ENCODE peak calls at places on chromosome 12, in five cellular contexts. A is sigmoid colon, V is spleen, B is heart left ventricle, L is GM12878. G is an unnamed sample.

GRCh38 chr12:106149096-106149784 is 10.5 kb upstream of the NUAK1 start:
- DNase-seq in A (no peak), V (no peak), B (no peak), L (no peak), G (no peak)

GRCh38 chr12:131923260-131923659 is 5.8 kb upstream of the PUS1 start:
- DNase-seq in A (peak; percentile 65), V (no peak), B (no peak), L (peak; percentile 38), G (peak; percentile 77)

GRCh38 chr12:38639625-38640024 is 265.8 kb downstream of the CPNE8 start:
- DNase-seq in A (no peak), V (no peak), B (no peak), L (no peak), G (no peak)

GRCh38 chr12:51823875-51824565 is 24.5 kb downstream of the FIGNL2 start:
- DNase-seq in A (no peak), V (no peak), B (no peak), L (no peak), G (no peak)

GRCh38 chr12:4279120-4279690 is 5.6 kb downstream of the CCND2 start:
- DNase-seq in A (no peak), V (no peak), B (no peak), L (no peak), G (no peak)

GRCh38 chr12:122080149-122081107 is 1.9 kb downstream of the MLXIP start:
- DNase-seq in A (peak; percentile 93), V (peak; percentile 81), B (no peak), L (no peak), G (no peak)

GRCh38 chr12:14256555-14257169 is 108.8 kb upstream of the ATF7IP start:
- DNase-seq in A (peak; percentile 90), V (peak; percentile 92), B (peak; percentile 84), L (no peak), G (no peak)

GRCh38 chr12:74538491-74539258 is 1.0 kb downstream of the ATXN7L3B start:
- DNase-seq in A (no peak), V (peak; percentile 82), B (no peak), L (no peak), G (no peak)

GRCh38 chr12:108369736-108370396 is 30.8 kb upstream of the CMKLR1 start:
- DNase-seq in A (no peak), V (no peak), B (no peak), L (no peak), G (no peak)

GRCh38 chr12:18696971-18697602 is 40.7 kb downstream of the PLCZ1 start:
- DNase-seq in A (no peak), V (no peak), B (no peak), L (no peak), G (no peak)

GRCh38 chr12:51392556-51393237 is 1.5 kb upstream of the GALNT6 start:
- DNase-seq in A (no peak), V (no peak), B (no peak), L (no peak), G (no peak)

GRCh38 chr12:1282670-1283361 is 291.8 kb downstream of the ERC1 start:
- DNase-seq in A (peak; percentile 90), V (no peak), B (peak; percentile 27), L (no peak), G (no peak)

GRCh38 chr12:53862831-53863230 is 75.8 kb upstream of the HOXC13 start:
- DNase-seq in A (no peak), V (no peak), B (no peak), L (no peak), G (no peak)

GRCh38 chr12:2536724-2537123 is 258.0 kb upstream of the FKBP4 start:
- DNase-seq in A (no peak), V (no peak), B (no peak), L (no peak), G (no peak)

GRCh38 chr12:98973395-98973794 is 328.3 kb downstream of the APAF1 start:
- DNase-seq in A (no peak), V (no peak), B (no peak), L (no peak), G (no peak)

GRCh38 chr12:85057370-85057963 is 21.3 kb downstream of the LRRIQ1 start:
- DNase-seq in A (no peak), V (no peak), B (no peak), L (no peak), G (no peak)

GRCh38 chr12:108939594-108939993 is 59.7 kb downstream of the DAO start:
- DNase-seq in A (no peak), V (no peak), B (no peak), L (peak; percentile 21), G (no peak)

GRCh38 chr12:85005615-85006014 is 30.5 kb downstream of the TSPAN19 start:
- DNase-seq in A (no peak), V (no peak), B (no peak), L (no peak), G (no peak)

GRCh38 chr12:93573552-93574223 is 1.2 kb downstream of the SOCS2 start:
- DNase-seq in A (no peak), V (no peak), B (peak; percentile 38), L (no peak), G (no peak)

GRCh38 chr12:65962921-65963883 is 138.9 kb downstream of the HMGA2 start:
- DNase-seq in A (no peak), V (no peak), B (peak; percentile 22), L (no peak), G (no peak)

GRCh38 chr12:11877869-11878780 is 192.6 kb upstream of the BCL2L14 start:
- DNase-seq in A (peak; percentile 81), V (no peak), B (no peak), L (no peak), G (no peak)

GRCh38 chr12:100234591-100235304 is 32.1 kb downstream of the DEPDC4 start:
- DNase-seq in A (no peak), V (no peak), B (no peak), L (peak; percentile 1), G (no peak)

GRCh38 chr12:65784616-65785015 is 39.7 kb upstream of the HMGA2 start:
- DNase-seq in A (no peak), V (no peak), B (no peak), L (no peak), G (no peak)

GRCh38 chr12:13562915-13563742 is 366.6 kb downstream of the EMP1 start:
- DNase-seq in A (no peak), V (no peak), B (no peak), L (no peak), G (no peak)

GRCh38 chr12:109179927-109180326 is 63.5 kb downstream of the ACACB start:
- DNase-seq in A (peak; percentile 58), V (no peak), B (no peak), L (no peak), G (no peak)

GRCh38 chr12:131832393-131833231 is 4.4 kb downstream of the MMP17 start:
- DNase-seq in A (peak; percentile 87), V (no peak), B (peak; percentile 43), L (no peak), G (no peak)

GRCh38 chr12:52802442-52802841 is 6.5 kb upstream of the KRT3 start:
- DNase-seq in A (no peak), V (peak; percentile 25), B (no peak), L (no peak), G (no peak)

GRCh38 chr12:68080577-68080976 is 79.0 kb downstream of the IFNG start:
- DNase-seq in A (no peak), V (no peak), B (no peak), L (no peak), G (no peak)

GRCh38 chr12:120882055-120882555 is 22.1 kb downstream of the SPPL3 start:
- DNase-seq in A (no peak), V (no peak), B (no peak), L (no peak), G (no peak)

GRCh38 chr12:11650697-11651281 is 1.3 kb downstream of the ETV6 start:
- DNase-seq in A (no peak), V (no peak), B (no peak), L (peak; percentile 40), G (no peak)

GRCh38 chr12:54216580-54217308 is 28.0 kb upstream of the SMUG1 start:
- DNase-seq in A (peak; percentile 84), V (peak; percentile 94), B (peak; percentile 80), L (no peak), G (peak; percentile 59)

GRCh38 chr12:32390572-32391219 is 8.7 kb upstream of the FGD4 start:
- DNase-seq in A (no peak), V (peak; percentile 84), B (peak; percentile 28), L (no peak), G (peak; percentile 37)

GRCh38 chr12:97024393-97024792 is 117.3 kb downstream of the NEDD1 start:
- DNase-seq in A (no peak), V (no peak), B (no peak), L (no peak), G (no peak)

GRCh38 chr12:95548539-95549391 is 2.5 kb downstream of the USP44 start:
- DNase-seq in A (peak; percentile 83), V (peak; percentile 89), B (peak; percentile 62), L (no peak), G (peak; percentile 59)
- TF ChIP-seq POLR2A in A (no peak), V (peak; percentile 6), B (no peak), L (peak; percentile 30), G (no peak)

DNA sequence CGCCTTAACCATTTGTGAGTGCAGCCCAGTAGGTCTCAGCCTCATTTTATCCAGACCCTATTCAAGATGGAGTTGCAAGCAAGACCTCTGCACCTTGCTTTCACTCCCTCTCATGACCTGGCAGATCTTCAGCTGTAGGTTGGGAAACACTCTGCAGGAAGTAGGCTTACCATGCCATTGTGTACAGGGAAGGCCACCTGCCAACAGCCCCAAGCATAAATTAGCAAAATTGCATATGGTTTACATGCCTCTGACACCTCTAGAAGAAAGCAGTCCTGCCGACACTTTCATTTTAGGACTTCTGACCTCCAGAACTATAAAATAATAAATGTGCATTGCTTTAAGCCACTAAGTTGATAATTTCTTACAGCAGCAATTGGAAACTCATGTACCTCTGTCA is 96.9 kb downstream of the SLC15A4 start:
- DNase-seq in A (no peak), V (no peak), B (no peak), L (no peak), G (no peak)
- TF ChIP-seq POLR2A in A (no peak), V (no peak), B (no peak), L (no peak), G (no peak)

GRCh38 chr12:7608184-7608911 is 57.4 kb downstream of the APOBEC1 start:
- DNase-seq in A (no peak), V (peak; percentile 54), B (no peak), L (no peak), G (no peak)
- TF ChIP-seq POLR2A in A (no peak), V (no peak), B (no peak), L (no peak), G (no peak)

GRCh38 chr12:76242813-76243540 is 105.2 kb downstream of the BBS10 start:
- DNase-seq in A (no peak), V (no peak), B (no peak), L (no peak), G (no peak)
- TF ChIP-seq POLR2A in A (no peak), V (no peak), B (no peak), L (no peak), G (no peak)